ENCODE peak calls at places on chromosomes 16 and 17, in four cellular contexts. R is GM23338, U is bronchial epithelial cell, V is mucosa of descending colon. D is an unnamed sample.

GRCh38 chr17:2980904-2981246 is 82.5 kb downstream of the OR1D5 start:
- DNase-seq in V (no peak), U (peak; percentile 54), R (no peak), D (no peak)

GRCh38 chr17:41918392-41919164 is at the start of gene ACLY:
- DNase-seq in R (peak; percentile 98), V (peak; percentile 99), U (peak; percentile 88), D (peak; percentile 65)

GRCh38 chr16:89786474-89787364 is 29.7 kb downstream of the FANCA start:
- DNase-seq in V (no peak), U (no peak), R (no peak), D (no peak)

GRCh38 chr17:78933959-78934568 is 8.9 kb upstream of the TIMP2 start:
- DNase-seq in V (peak; percentile 86), U (peak; percentile 86), R (peak; percentile 65), D (peak; percentile 95)

GRCh38 chr16:24918641-24919040 is 72.9 kb downstream of the SLC5A11 start:
- DNase-seq in R (no peak), V (no peak), U (no peak), D (no peak)

GRCh38 chr16:89545831-89546574 is 14.5 kb upstream of the RPL13 start:
- DNase-seq in U (no peak), V (peak; percentile 84), R (no peak), D (no peak)

GRCh38 chr17:57881783-57882291 is 32.0 kb upstream of the MRPS23 start:
- DNase-seq in V (no peak), U (no peak), R (no peak), D (no peak)

GRCh38 chr17:12737740-12738469 is 51.4 kb upstream of the ARHGAP44 start:
- DNase-seq in U (no peak), R (no peak), V (no peak), D (no peak)

DNA sequence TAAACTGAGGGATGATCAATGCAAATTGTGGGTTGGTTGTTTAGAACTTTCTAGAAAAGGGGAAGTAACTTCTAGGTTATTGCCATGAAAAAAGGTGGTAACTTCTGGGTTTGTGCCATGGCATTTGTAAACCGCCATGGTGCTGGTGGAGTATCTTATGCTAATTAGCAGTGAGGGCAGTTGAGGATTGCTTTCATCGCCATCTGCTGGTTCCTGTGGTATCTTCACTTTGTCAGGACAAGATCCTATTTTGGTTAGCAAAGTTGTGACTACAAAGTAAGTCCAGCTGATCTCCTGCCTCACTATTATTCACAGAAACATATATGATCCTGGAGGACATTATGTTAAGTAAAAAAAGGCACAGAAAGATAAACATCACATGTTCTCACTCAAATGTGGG is 1332.3 kb downstream of the CDH11 start:
- DNase-seq in V (no peak), R (peak; percentile 36), U (peak; percentile 10), D (no peak)
- TF ChIP-seq CTCF in V (no peak), R (peak; percentile 52), U (no peak), D (no peak)

DNA sequence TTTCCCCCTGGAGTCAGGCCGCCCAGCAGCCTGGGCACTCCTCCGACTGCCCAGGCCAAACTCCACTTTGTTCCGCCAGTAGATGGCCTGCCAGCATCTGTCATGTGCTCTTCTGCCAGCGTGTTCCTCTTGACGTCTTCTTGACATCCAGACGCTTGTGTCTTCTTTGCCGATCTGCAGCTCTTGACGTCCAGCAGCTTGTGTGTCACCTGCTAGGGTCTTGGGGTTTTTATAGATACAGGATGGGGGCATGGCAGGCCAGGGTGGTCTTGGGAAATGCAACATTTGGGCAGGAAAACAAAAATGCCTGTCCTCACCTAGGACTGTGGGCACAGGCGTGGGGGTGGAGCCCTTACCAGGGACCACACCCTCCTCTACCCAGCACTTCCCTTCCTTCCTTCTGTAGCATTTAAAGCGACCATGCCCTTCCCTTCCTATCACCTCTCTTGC is 88.7 kb downstream of the BMERB1 start:
- DNase-seq in R (no peak), U (no peak), V (peak; percentile 69), D (no peak)
- H3K4me3 ChIP-seq in R (no peak overlapping the region), U (no peak overlapping the region), V (no peak overlapping the region), D (no peak overlapping the region)

DNA sequence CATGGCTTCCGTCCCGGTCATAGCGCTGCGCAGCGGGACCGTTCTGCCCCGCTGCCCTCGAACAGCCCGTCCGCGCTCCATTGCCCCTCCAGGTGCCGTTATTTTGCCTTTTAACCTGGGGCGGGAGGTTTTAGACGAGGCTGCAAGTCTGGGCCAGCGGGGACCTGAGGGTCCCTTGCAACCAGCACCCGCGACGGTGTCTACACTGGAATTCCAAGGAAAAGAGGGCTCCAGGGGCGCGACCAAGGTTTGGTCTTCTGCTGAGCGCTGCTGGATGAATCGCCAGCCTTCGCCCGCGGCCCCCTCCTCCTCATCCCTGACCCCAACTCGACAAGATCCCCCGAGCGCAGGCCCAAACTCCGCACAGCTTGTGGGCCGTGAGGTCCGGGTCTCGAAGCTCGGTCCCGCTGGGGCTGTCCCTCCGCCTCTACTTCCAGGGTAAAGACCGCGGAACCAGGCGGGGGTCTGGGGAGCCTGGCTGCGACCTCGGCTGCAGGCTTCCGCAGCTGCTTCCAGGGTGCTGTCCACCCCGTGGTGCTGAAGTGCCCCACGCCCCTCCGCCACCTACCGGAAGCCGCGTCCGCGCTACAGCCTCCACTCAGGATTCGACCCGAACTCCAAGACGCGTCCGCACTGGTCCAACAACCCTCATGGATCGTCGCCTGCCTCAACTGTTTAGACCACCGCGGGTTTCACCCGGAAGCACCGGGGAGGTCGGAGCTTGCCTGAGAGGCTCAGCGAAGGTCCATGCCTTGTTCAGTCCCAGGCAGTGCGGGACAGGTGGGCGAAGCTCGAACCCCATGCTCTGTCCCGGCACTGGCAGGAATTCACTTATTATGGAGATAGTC is 10.1 kb upstream of the CA4 start:
- DNase-seq in V (peak; percentile 85), U (peak; percentile 34), R (peak; percentile 86), D (no peak)
- TF ChIP-seq CTCF in V (peak; percentile 59), U (peak; percentile 94), R (peak; percentile 47), D (peak; percentile 95)

GRCh38 chr16:75085556-75085955 is 31.0 kb downstream of the LDHD start:
- DNase-seq in R (no peak), U (no peak), V (no peak), D (no peak)

GRCh38 chr16:75088934-75089333 is 27.6 kb downstream of the LDHD start:
- DNase-seq in V (peak; percentile 11), R (no peak), U (no peak), D (no peak)

GRCh38 chr16:75088226-75088625 is 28.4 kb downstream of the LDHD start:
- DNase-seq in U (no peak), V (no peak), R (no peak), D (no peak)

GRCh38 chr16:75086281-75086680 is 30.3 kb downstream of the LDHD start:
- DNase-seq in V (no peak), R (no peak), U (no peak), D (no peak)

DNA sequence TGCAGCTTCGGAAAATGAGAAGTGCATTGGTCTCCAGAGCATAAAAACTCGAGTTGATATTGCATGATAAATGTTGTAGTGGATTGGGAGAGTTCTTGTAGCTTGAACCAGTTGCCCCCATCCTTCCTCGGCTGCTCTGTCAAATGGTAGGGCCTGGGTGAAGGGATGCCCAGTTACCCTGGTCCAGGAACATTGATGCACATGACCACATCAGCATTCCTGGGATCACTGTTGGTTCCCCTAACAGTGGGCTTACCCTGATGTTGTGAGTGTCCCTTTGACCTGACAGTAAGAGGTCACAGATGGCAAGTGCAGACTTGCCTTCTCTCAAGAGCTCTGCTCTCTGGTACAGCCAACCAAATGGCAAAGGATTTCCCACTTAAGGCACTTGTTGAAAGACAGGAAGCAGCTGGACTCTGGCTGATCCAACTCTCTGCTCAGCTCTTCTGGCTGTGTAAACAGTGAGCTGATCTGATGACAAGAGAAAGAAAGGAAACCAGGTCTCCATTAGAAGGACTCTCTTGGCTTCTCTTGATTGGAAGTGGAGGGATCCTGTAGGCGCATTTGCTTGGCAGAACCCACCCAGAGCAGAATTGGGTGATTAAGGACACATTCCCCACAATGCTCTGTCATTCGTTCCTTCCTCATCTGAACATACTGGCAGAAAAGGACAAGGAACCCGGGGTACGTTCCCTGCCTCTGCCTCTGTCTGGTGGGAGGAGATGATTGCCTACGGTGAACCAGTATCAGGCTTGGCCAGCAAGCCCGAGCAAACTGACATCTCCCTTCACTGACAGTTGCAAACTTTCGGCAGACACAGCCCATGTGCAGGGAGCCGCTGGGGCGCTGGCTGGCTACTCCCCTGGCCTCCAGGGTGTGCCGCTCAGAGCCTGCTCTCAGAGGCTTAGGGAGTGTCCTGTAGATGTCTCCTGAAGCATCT is 29.3 kb downstream of the LDHD start:
- DNase-seq in R (no peak), U (peak; percentile 32), V (peak; percentile 74), D (no peak)
- H3K4me3 ChIP-seq in R (no peak overlapping the region), U (no peak overlapping the region), V (no peak overlapping the region), D (no peak overlapping the region)

GRCh38 chr17:32943206-32943605 is 15.3 kb downstream of the TMEM98 start:
- DNase-seq in U (peak; percentile 46), V (no peak), R (no peak), D (no peak)

GRCh38 chr17:32944248-32945020 is 16.5 kb downstream of the TMEM98 start:
- DNase-seq in V (no peak), R (no peak), U (peak; percentile 60), D (no peak)

GRCh38 chr17:32941419-32942032 is 13.6 kb downstream of the TMEM98 start:
- DNase-seq in U (no peak), R (no peak), V (no peak), D (no peak)

GRCh38 chr17:32946375-32947135 is 18.6 kb downstream of the TMEM98 start:
- DNase-seq in V (no peak), R (no peak), U (no peak), D (no peak)

DNA sequence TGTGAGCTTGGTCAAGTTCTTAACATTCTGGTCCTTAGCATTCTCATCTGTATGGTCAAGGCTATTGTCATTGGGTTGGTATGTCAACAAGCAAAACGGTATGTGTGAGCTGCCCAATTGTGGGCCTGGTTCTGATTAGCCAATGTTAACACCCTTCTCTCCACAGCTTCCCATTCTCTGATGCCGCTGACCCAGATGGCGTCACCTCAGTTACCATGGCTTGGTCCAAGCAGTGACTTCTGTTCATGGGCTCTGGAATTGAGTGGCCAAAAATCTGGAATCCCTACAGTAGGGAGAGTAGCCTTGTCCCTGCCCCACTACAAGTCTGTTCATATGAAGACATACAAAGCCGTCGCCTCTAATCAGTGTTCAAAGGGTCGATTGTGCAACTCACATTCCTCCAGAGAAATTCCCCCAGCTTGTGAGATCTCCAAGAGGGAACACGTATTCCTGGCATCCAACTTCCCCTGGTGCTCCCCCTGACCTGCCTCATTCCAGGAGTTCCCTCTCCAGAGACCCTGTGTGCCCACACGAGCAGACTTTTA is 15.8 kb downstream of the TMEM98 start:
- DNase-seq in V (no peak), U (peak; percentile 75), R (no peak), D (peak; percentile 59)
- TF ChIP-seq CTCF in V (no peak), U (no peak), R (no peak), D (no peak)

GRCh38 chr17:1713878-1714487 is 3.8 kb upstream of the TLCD2 start:
- DNase-seq in V (peak; percentile 76), R (peak; percentile 92), U (peak; percentile 41), D (no peak)

GRCh38 chr17:1713160-1713877 is 3.1 kb upstream of the TLCD2 start:
- DNase-seq in U (no peak), V (no peak), R (no peak), D (no peak)

GRCh38 chr17:1710807-1711553 is 803 bp upstream of the TLCD2 start:
- DNase-seq in R (peak; percentile 70), U (peak; percentile 44), V (no peak), D (no peak)

GRCh38 chr17:1711804-1712203 is 1.6 kb upstream of the TLCD2 start:
- DNase-seq in U (no peak), R (no peak), V (no peak), D (no peak)

GRCh38 chr17:1712271-1712670 is 2.1 kb upstream of the TLCD2 start:
- DNase-seq in U (no peak), R (no peak), V (peak; percentile 34), D (no peak)
- H3K4me3 ChIP-seq in U (no peak overlapping the region), R (no peak overlapping the region), V (no peak overlapping the region), D (peak overlapping the region; percentile 97)

D was measured in AG04449.